ENCODE peak calls at places on chromosomes 16 and 17, in seven cellular contexts. Z, P, A, V, F, S and C are unnamed samples.

GRCh38 chr17:82836823-82837357 is 2.9 kb downstream of the ZNF750 start:
- DNase-seq in Z (no peak), P (no peak), A (no peak), V (no peak), F (peak; percentile 24), S (no peak), C (no peak)

GRCh38 chr16:74734361-74735161 is 33.9 kb upstream of the MLKL start:
- DNase-seq in Z (no peak), P (no peak), A (peak; percentile 43), V (no peak), F (no peak), S (no peak), C (no peak)

GRCh38 chr17:76540381-76541300 is 797 bp downstream of the PRCD start:
- DNase-seq in Z (no peak), P (peak; percentile 95), A (peak; percentile 96), V (peak; percentile 97), F (peak; percentile 95), S (peak; percentile 86), C (peak; percentile 85)

GRCh38 chr17:63531022-63531965 is 8.1 kb downstream of the KCNH6 start:
- DNase-seq in Z (no peak), P (no peak), A (peak; percentile 14), V (no peak), F (no peak), S (no peak), C (no peak)

GRCh38 chr17:17152385-17152784 is 53.7 kb downstream of the PLD6 start:
- DNase-seq in Z (no peak), P (no peak), A (peak; percentile 31), V (no peak), F (no peak), S (no peak), C (no peak)

GRCh38 chr16:46757339-46758050 is 9.4 kb upstream of the MYLK3 start:
- DNase-seq in Z (no peak), P (peak; percentile 23), A (no peak), V (peak; percentile 47), F (no peak), S (no peak), C (no peak)

GRCh38 chr17:71378036-71378435 is 742.8 kb upstream of the SOX9 start:
- DNase-seq in Z (no peak), P (no peak), A (no peak), V (no peak), F (no peak), S (no peak), C (no peak)

GRCh38 chr16:76970087-76970744 is 220.8 kb upstream of the MON1B start:
- DNase-seq in Z (no peak), P (no peak), A (no peak), V (peak; percentile 4), F (peak; percentile 25), S (no peak), C (no peak)

GRCh38 chr16:4414187-4414909 is 2.0 kb downstream of the CORO7 start:
- DNase-seq in Z (peak; percentile 71), P (peak; percentile 85), A (no peak), V (no peak), F (no peak), S (no peak), C (no peak)

GRCh38 chr17:47967607-47968252 is 3.2 kb upstream of the CDK5RAP3 start:
- DNase-seq in Z (no peak), P (no peak), A (peak; percentile 89), V (peak; percentile 68), F (peak; percentile 69), S (no peak), C (no peak)

GRCh38 chr17:50209472-50210248 is 8.2 kb upstream of the COL1A1 start:
- DNase-seq in Z (no peak), P (no peak), A (peak; percentile 100), V (peak; percentile 98), F (peak; percentile 100), S (no peak), C (no peak)

GRCh38 chr17:17824119-17824779 is 12.5 kb downstream of the SREBF1 start:
- DNase-seq in Z (no peak), P (peak; percentile 60), A (no peak), V (no peak), F (no peak), S (no peak), C (peak; percentile 19)

GRCh38 chr16:74626741-74627416 is 20.0 kb upstream of the GLG1 start:
- DNase-seq in Z (no peak), P (no peak), A (no peak), V (peak; percentile 32), F (peak; percentile 55), S (no peak), C (no peak)

GRCh38 chr17:80575057-80575875 is 30.6 kb downstream of the RPTOR start:
- DNase-seq in Z (peak; percentile 95), P (peak; percentile 96), A (peak; percentile 85), V (peak; percentile 95), F (peak; percentile 86), S (no peak), C (peak; percentile 87)

GRCh38 chr16:49085689-49086088 is 195.9 kb downstream of the CBLN1 start:
- DNase-seq in Z (no peak), P (no peak), A (no peak), V (no peak), F (no peak), S (no peak), C (no peak)

GRCh38 chr16:67236551-67237395 is 9.8 kb downstream of the TMEM208 start:
- DNase-seq in Z (peak; percentile 77), P (peak; percentile 70), A (peak; percentile 55), V (peak; percentile 60), F (peak; percentile 52), S (peak; percentile 79), C (no peak)

GRCh38 chr17:913207-913606 is 66.4 kb downstream of the NXN start:
- DNase-seq in Z (no peak), P (no peak), A (peak; percentile 62), V (no peak), F (no peak), S (no peak), C (no peak)

GRCh38 chr16:89847056-89847929 is 19.0 kb downstream of the SPIRE2 start:
- DNase-seq in Z (no peak), P (peak; percentile 95), A (no peak), V (no peak), F (no peak), S (no peak), C (no peak)

GRCh38 chr16:56932588-56933265 is 785 bp downstream of the HERPUD1 start:
- DNase-seq in Z (peak; percentile 10), P (peak; percentile 93), A (peak; percentile 75), V (peak; percentile 79), F (peak; percentile 79), S (peak; percentile 40), C (peak; percentile 60)

GRCh38 chr16:73529303-73530012 is 481.5 kb upstream of the ZFHX3 start:
- DNase-seq in Z (no peak), P (no peak), A (no peak), V (no peak), F (no peak), S (no peak), C (no peak)

GRCh38 chr16:54672500-54672899 is 258.2 kb upstream of the IRX5 start:
- DNase-seq in Z (no peak), P (no peak), A (no peak), V (no peak), F (no peak), S (no peak), C (no peak)

GRCh38 chr17:21213491-21214014 is 408 bp downstream of the TMEM11 start:
- DNase-seq in Z (no peak), P (peak; percentile 56), A (no peak), V (peak; percentile 25), F (no peak), S (no peak), C (no peak)

GRCh38 chr16:885391-885790 is 84.9 kb upstream of the GNG13 start:
- DNase-seq in Z (no peak), P (no peak), A (no peak), V (no peak), F (no peak), S (no peak), C (no peak)

GRCh38 chr16:52393448-52393847 is 153.5 kb downstream of the TOX3 start:
- DNase-seq in Z (no peak), P (no peak), A (no peak), V (no peak), F (no peak), S (no peak), C (no peak)

GRCh38 chr16:89504061-89504460 is 4.1 kb upstream of the SPG7 start:
- DNase-seq in Z (no peak), P (no peak), A (no peak), V (no peak), F (no peak), S (no peak), C (no peak)

GRCh38 chr17:27996157-27997043 is 46.1 kb upstream of the NLK start:
- DNase-seq in Z (no peak), P (no peak), A (no peak), V (no peak), F (no peak), S (no peak), C (no peak)

GRCh38 chr17:69326302-69327059 is 452 bp downstream of the ABCA5 start:
- DNase-seq in Z (no peak), P (peak; percentile 75), A (peak; percentile 49), V (peak; percentile 45), F (peak; percentile 27), S (no peak), C (peak; percentile 25)

GRCh38 chr16:1961651-1962067 is 2.3 kb downstream of the NDUFB10 start:
- DNase-seq in Z (no peak), P (peak; percentile 66), A (peak; percentile 33), V (no peak), F (no peak), S (no peak), C (peak; percentile 43)

GRCh38 chr17:1512351-1512750 is 4.1 kb downstream of the INPP5K start:
- DNase-seq in Z (no peak), P (no peak), A (no peak), V (no peak), F (no peak), S (no peak), C (no peak)

GRCh38 chr17:61479493-61480413 is 27.5 kb downstream of the TBX4 start:
- DNase-seq in Z (no peak), P (no peak), A (no peak), V (no peak), F (no peak), S (no peak), C (no peak)

GRCh38 chr17:6753006-6753445 is 2.8 kb upstream of the XAF1 start:
- DNase-seq in Z (no peak), P (no peak), A (peak; percentile 93), V (peak; percentile 88), F (peak; percentile 69), S (no peak), C (peak; percentile 88)

GRCh38 chr16:70378869-70379493 is 32.3 kb downstream of the DDX19A start:
- DNase-seq in Z (no peak), P (no peak), A (no peak), V (no peak), F (no peak), S (no peak), C (no peak)

GRCh38 chr17:79171152-79171551 is 96.5 kb downstream of the ENGASE start:
- DNase-seq in Z (no peak), P (no peak), A (no peak), V (no peak), F (peak; percentile 21), S (no peak), C (no peak)

GRCh38 chr16:27405546-27406451 is 3.8 kb downstream of the IL21R start:
- DNase-seq in Z (peak; percentile 27), P (no peak), A (no peak), V (no peak), F (peak; percentile 30), S (no peak), C (no peak)

GRCh38 chr17:66578781-66579489 is 256.0 kb upstream of the CACNG5 start:
- DNase-seq in Z (no peak), P (no peak), A (peak; percentile 34), V (peak; percentile 34), F (no peak), S (no peak), C (no peak)

GRCh38 chr17:42337442-42337841 is 49.1 kb downstream of the STAT5A start:
- DNase-seq in Z (peak; percentile 50), P (no peak), A (no peak), V (peak; percentile 54), F (peak; percentile 51), S (no peak), C (no peak)